ENCODE peak calls at places on chromosomes 4 and X, in five cellular contexts. A is upper lobe of left lung, I is HepG2, L is K562, D is GM12878. Z is an unnamed sample.
A peak's percentile ranks its signal among the peaks of the same experiment; 100 is the strongest.

GRCh38 chrX:136183175-136183574 is 35.8 kb downstream of the FHL1 start:
- ATAC-seq in I (no peak), D (no peak), A (no peak), L (no peak), Z (no peak)

GRCh38 chrX:76919761-76920160 is 492.3 kb downstream of the MAGEE1 start:
- ATAC-seq in D (no peak), L (no peak), I (no peak), A (no peak), Z (no peak)

GRCh38 chr4:82726601-82727000 is 72.0 kb downstream of the SCD5 start:
- ATAC-seq in A (no peak), D (no peak), L (no peak), I (no peak), Z (no peak)

GRCh38 chr4:110472583-110473329 is 3.2 kb upstream of the ENPEP start:
- ATAC-seq in I (no peak), L (no peak), D (no peak), A (no peak), Z (no peak)

GRCh38 chr4:11072999-11073398 is 355.7 kb downstream of the HS3ST1 start:
- ATAC-seq in L (no peak), D (no peak), A (peak; percentile 11), I (no peak), Z (no peak)

GRCh38 chr4:37825943-37826281 is 574 bp upstream of the PGM2 start:
- ATAC-seq in A (peak; percentile 58), D (peak; percentile 7), L (peak; percentile 48), I (peak; percentile 40), Z (peak; percentile 29)

GRCh38 chrX:149829751-149830191 is 48.0 kb downstream of the MAGEA9 start:
- ATAC-seq in I (no peak), D (peak; percentile 87), A (no peak), L (peak; percentile 49), Z (no peak)

GRCh38 chr4:108215055-108215454 is 46.3 kb upstream of the LEF1 start:
- ATAC-seq in D (no peak), I (peak; percentile 59), L (no peak), A (no peak), Z (no peak)

GRCh38 chrX:40154229-40154852 is 56.6 kb upstream of the BCOR start:
- ATAC-seq in I (peak; percentile 59), L (peak; percentile 18), A (no peak), D (no peak), Z (no peak)

GRCh38 chr4:23297327-23297726 is 592.5 kb downstream of the PPARGC1A start:
- ATAC-seq in A (no peak), D (peak; percentile 75), I (no peak), L (no peak), Z (no peak)

GRCh38 chrX:68807818-68808217 is 21.0 kb upstream of the EFNB1 start:
- ATAC-seq in A (no peak), L (peak; percentile 85), I (peak; percentile 66), D (peak; percentile 28), Z (peak; percentile 31)

GRCh38 chr4:72567821-72568620 is 1.0 kb downstream of the ADAMTS3 start:
- ATAC-seq in L (peak; percentile 78), D (peak; percentile 69), I (peak; percentile 76), A (peak; percentile 81), Z (peak; percentile 71)

GRCh38 chrX:107562482-107562881 is 65.8 kb upstream of the PRPS1 start:
- ATAC-seq in L (no peak), A (peak; percentile 54), D (no peak), I (no peak), Z (no peak)

GRCh38 chr4:174217273-174218126 is 66.0 kb downstream of the FBXO8 start:
- ATAC-seq in L (no peak), D (no peak), I (peak; percentile 81), A (peak; percentile 45), Z (no peak)

GRCh38 chr4:56641494-56642051 is 39.5 kb downstream of the HOPX start:
- ATAC-seq in L (no peak), A (no peak), I (no peak), D (no peak), Z (no peak)

GRCh38 chrX:38654302-38654701 is 93.0 kb downstream of the TSPAN7 start:
- ATAC-seq in A (no peak), D (peak; percentile 41), L (peak; percentile 65), I (peak; percentile 80), Z (no peak)

GRCh38 chr4:59400334-59400733 is 1799.8 kb upstream of the ADGRL3 start:
- ATAC-seq in I (no peak), L (no peak), A (no peak), D (no peak), Z (no peak)

GRCh38 chr4:156999175-156999517 is 27.5 kb upstream of the PDGFC start:
- ATAC-seq in A (peak; percentile 76), D (no peak), L (no peak), I (peak; percentile 75), Z (peak; percentile 62)

GRCh38 chr4:93828830-93829530 is 427 bp downstream of the ATOH1 start:
- ATAC-seq in L (peak; percentile 26), A (peak; percentile 35), I (peak; percentile 70), D (no peak), Z (no peak)

GRCh38 chr4:14752341-14753046 is 249.8 kb upstream of the CPEB2 start:
- ATAC-seq in D (no peak), L (no peak), I (no peak), A (no peak), Z (no peak)

GRCh38 chr4:167602157-167602556 is 367.9 kb upstream of the SPOCK3 start:
- ATAC-seq in L (no peak), A (no peak), I (no peak), D (no peak), Z (no peak)

GRCh38 chrX:73992019-73992418 is 312.0 kb upstream of the ZCCHC13 start:
- ATAC-seq in I (no peak), L (no peak), A (no peak), D (no peak), Z (no peak)

GRCh38 chr4:114607086-114607485 is 8.5 kb downstream of the UGT8 start:
- ATAC-seq in L (no peak), A (no peak), I (no peak), D (no peak), Z (no peak)

GRCh38 chr4:11004818-11005217 is 320.2 kb upstream of the CLNK start:
- ATAC-seq in D (no peak), A (no peak), L (no peak), I (no peak), Z (no peak)

GRCh38 chr4:56907009-56907408 is 691 bp upstream of the REST start:
- ATAC-seq in D (no peak), L (no peak), I (peak; percentile 5), A (no peak), Z (no peak)

GRCh38 chr4:70623301-70623700 is 5.2 kb upstream of the ENAM start:
- ATAC-seq in L (no peak), I (peak; percentile 31), D (no peak), A (no peak), Z (no peak)

GRCh38 chr4:3346146-3346545 is 53.3 kb downstream of the RGS12 start:
- ATAC-seq in D (peak; percentile 100), L (peak; percentile 97), I (peak; percentile 93), A (peak; percentile 93), Z (peak; percentile 89)

GRCh38 chr4:52059372-52059771 is 8.3 kb downstream of the SPATA18 start:
- ATAC-seq in A (peak; percentile 68), I (no peak), L (no peak), D (no peak), Z (peak; percentile 78)

GRCh38 chrX:46383006-46383405 is 162.2 kb downstream of the ZNF674 start:
- ATAC-seq in D (no peak), A (no peak), L (no peak), I (no peak), Z (no peak)

GRCh38 chr4:89284828-89285227 is 22.8 kb downstream of the GPRIN3 start:
- ATAC-seq in I (no peak), D (peak; percentile 40), L (peak; percentile 87), A (peak; percentile 65), Z (peak; percentile 66)

GRCh38 chrX:153380691-153381090 is 20.5 kb downstream of the PNMA6E start:
- ATAC-seq in I (no peak), L (peak; percentile 19), A (no peak), D (no peak), Z (no peak)

GRCh38 chr4:189823611-189824010 is 117.1 kb upstream of the FRG1 start:
- ATAC-seq in L (no peak), D (no peak), A (no peak), I (no peak), Z (no peak)

GRCh38 chrX:88526385-88526784 is 220.6 kb upstream of the CPXCR1 start:
- ATAC-seq in I (no peak), A (no peak), L (no peak), D (no peak), Z (no peak)

GRCh38 chr4:57726154-57726553 is 616.0 kb upstream of the IGFBP7 start:
- ATAC-seq in A (no peak), I (no peak), L (no peak), D (no peak), Z (no peak)

GRCh38 chrX:118392726-118393125 is 46.8 kb downstream of the WDR44 start:
- ATAC-seq in D (no peak), I (no peak), A (no peak), L (no peak), Z (no peak)

GRCh38 chr4:55395529-55396304 is at the start of gene TMEM165:
- ATAC-seq in A (peak; percentile 96), I (peak; percentile 98), L (peak; percentile 92), D (peak; percentile 94), Z (peak; percentile 97)

GRCh38 chrX:17692709-17693346 is 44.5 kb upstream of the SCML1 start:
- ATAC-seq in D (peak; percentile 80), A (no peak), I (no peak), L (no peak), Z (no peak)

GRCh38 chrX:131987252-131987651 is 35.9 kb upstream of the STK26 start:
- ATAC-seq in A (no peak), I (no peak), L (peak; percentile 38), D (peak; percentile 99), Z (no peak)

DNA sequence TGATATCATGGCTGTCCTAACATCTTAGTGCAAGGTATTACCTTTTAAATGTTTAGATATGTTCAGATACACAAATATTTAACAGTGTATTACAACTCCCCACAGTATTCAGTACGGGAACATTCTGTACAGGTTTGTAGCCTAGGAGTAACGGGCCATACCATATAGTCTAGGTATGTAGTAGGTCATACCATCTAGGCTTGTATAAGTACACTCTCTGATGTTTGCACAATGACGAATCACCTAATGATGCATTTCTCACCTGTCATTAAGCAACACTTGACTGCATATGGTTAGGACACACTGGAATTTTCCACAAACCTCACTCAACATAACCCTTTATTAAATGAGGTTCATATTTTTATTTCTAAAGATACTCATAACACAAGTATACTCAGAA is 67.7 kb downstream of the THOC2 start:
- ATAC-seq in D (no peak), I (no peak), A (no peak), L (no peak), Z (no peak)
- H3K36me3 ChIP-seq in D (peaks cover 1% of the 10 kb centered on the region), I (peaks cover 2% of the 10 kb centered on the region), A (peaks cover 3% of the 10 kb centered on the region), L (peaks cover 82% of the 10 kb centered on the region), Z (no peaks in the 10 kb centered on the region)

GRCh38 chr4:25022198-25022597 is 8.5 kb downstream of the LGI2 start:
- ATAC-seq in A (no peak), L (no peak), D (no peak), I (no peak), Z (no peak)
- TF ChIP-seq EP300 in A (no peak), L (no peak), D (no peak), I (no peak), Z (no peak)

GRCh38 chr4:76148142-76148849 is at the start of gene NUP54:
- ATAC-seq in D (peak; percentile 97), I (peak; percentile 98), A (peak; percentile 100), L (peak; percentile 91), Z (peak; percentile 99)
- TF ChIP-seq POLR2A in D (peak; percentile 95), I (peak; percentile 92), A (peak; percentile 84), L (peak; percentile 97), Z (peak; percentile 52)

GRCh38 chr4:38920186-38920585 is 52.6 kb downstream of the FAM114A1 start:
- ATAC-seq in D (no peak), A (no peak), I (no peak), L (no peak), Z (no peak)
- H3K36me3 ChIP-seq in D (no peaks in the 10 kb centered on the region), A (peaks cover 54% of the 10 kb centered on the region), I (peaks cover 18% of the 10 kb centered on the region), L (no peaks in the 10 kb centered on the region), Z (no peaks in the 10 kb centered on the region)